ENCODE peak calls at places on chromosomes 1 and 21, in seven cellular contexts. G is fibroblast of lung; D is CD8-positive, alpha-beta T cell; N is HepG2; V is uterus; U is CD4-positive, alpha-beta T cell; Y is SJSA1. O is an unnamed sample.

GRCh38 chr1:108121361-108122143 is 78.6 kb downstream of the SLC25A24 start:
- DNase-seq in G (no peak), D (no peak), N (peak; percentile 6), V (no peak), U (no peak), Y (no peak), O (peak; percentile 67)

GRCh38 chr1:230849451-230850194 is 18.7 kb downstream of the C1orf198 start:
- DNase-seq in G (peak; percentile 93), D (no peak), N (no peak), V (peak; percentile 69), U (no peak), Y (peak; percentile 96), O (no peak)

GRCh38 chr21:37704751-37705150 is 211.5 kb downstream of the KCNJ6 start:
- DNase-seq in G (no peak), D (no peak), N (no peak), V (no peak), U (no peak), Y (no peak), O (no peak)

GRCh38 chr1:213670692-213671023 is 317.1 kb upstream of the PROX1 start:
- DNase-seq in G (no peak), D (no peak), N (no peak), V (no peak), U (no peak), Y (no peak), O (no peak)

GRCh38 chr1:221171768-221172167 is 292.5 kb downstream of the HLX start:
- DNase-seq in G (no peak), D (no peak), N (no peak), V (no peak), U (no peak), Y (no peak), O (no peak)

GRCh38 chr1:17094664-17095063 is 24.6 kb downstream of the PADI2 start:
- DNase-seq in G (no peak), D (no peak), N (no peak), V (no peak), U (no peak), Y (no peak), O (no peak)

GRCh38 chr1:233105225-233105624 is 154.8 kb downstream of the NTPCR start:
- DNase-seq in G (peak; percentile 84), D (no peak), N (no peak), V (no peak), U (no peak), Y (no peak), O (no peak)

GRCh38 chr1:109890115-109890953 is 20.3 kb upstream of the CSF1 start:
- DNase-seq in G (no peak), D (no peak), N (no peak), V (no peak), U (no peak), Y (no peak), O (no peak)

GRCh38 chr1:202016022-202016624 is 5.7 kb downstream of the ELF3 start:
- DNase-seq in G (peak; percentile 71), D (no peak), N (no peak), V (no peak), U (no peak), Y (no peak), O (no peak)

GRCh38 chr1:179142889-179143299 is 61.0 kb downstream of the TOR3A start:
- DNase-seq in G (peak; percentile 98), D (no peak), N (peak; percentile 33), V (no peak), U (no peak), Y (peak; percentile 97), O (no peak)

GRCh38 chr1:36711480-36711879 is 228.8 kb upstream of the CSF3R start:
- DNase-seq in G (no peak), D (no peak), N (no peak), V (no peak), U (no peak), Y (no peak), O (no peak)

GRCh38 chr1:25804244-25804963 is 4.4 kb downstream of the SELENON start:
- DNase-seq in G (no peak), D (no peak), N (no peak), V (no peak), U (no peak), Y (no peak), O (no peak)

GRCh38 chr1:172699111-172699510 is 40.2 kb downstream of the FASLG start:
- DNase-seq in G (no peak), D (peak; percentile 82), N (no peak), V (no peak), U (peak; percentile 58), Y (no peak), O (no peak)

GRCh38 chr1:84505167-84506001 is 802 bp upstream of the SPATA1 start:
- DNase-seq in G (peak; percentile 66), D (no peak), N (peak; percentile 81), V (peak; percentile 66), U (no peak), Y (peak; percentile 90), O (no peak)

GRCh38 chr1:244730153-244730933 is 77.4 kb downstream of the DESI2 start:
- DNase-seq in G (peak; percentile 63), D (no peak), N (no peak), V (peak; percentile 43), U (peak; percentile 14), Y (peak; percentile 51), O (no peak)

GRCh38 chr1:45864765-45865164 is 61.4 kb downstream of the MAST2 start:
- DNase-seq in G (peak; percentile 48), D (no peak), N (no peak), V (no peak), U (no peak), Y (no peak), O (no peak)

GRCh38 chr1:40723196-40723955 is 31.9 kb downstream of the NFYC start:
- DNase-seq in G (no peak), D (no peak), N (no peak), V (no peak), U (no peak), Y (no peak), O (no peak)

GRCh38 chr1:37811027-37811655 is 3.1 kb upstream of the YRDC start:
- DNase-seq in G (peak; percentile 85), D (peak; percentile 58), N (peak; percentile 78), V (peak; percentile 50), U (peak; percentile 36), Y (peak; percentile 46), O (peak; percentile 71)

GRCh38 chr1:56447732-56448276 is 131.6 kb downstream of the PLPP3 start:
- DNase-seq in G (no peak), D (no peak), N (no peak), V (no peak), U (no peak), Y (no peak), O (no peak)

GRCh38 chr1:87325982-87326738 is 2.5 kb upstream of the LMO4 start:
- DNase-seq in G (peak; percentile 65), D (peak; percentile 27), N (peak; percentile 44), V (no peak), U (no peak), Y (peak; percentile 36), O (peak; percentile 28)

GRCh38 chr21:46078322-46078981 is 19.5 kb upstream of the COL6A2 start:
- DNase-seq in G (no peak), D (no peak), N (no peak), V (peak; percentile 51), U (no peak), Y (no peak), O (no peak)

GRCh38 chr1:3983181-3983580 is 83.1 kb upstream of the C1orf174 start:
- DNase-seq in G (no peak), D (no peak), N (no peak), V (no peak), U (no peak), Y (no peak), O (no peak)
- H3K9me3 ChIP-seq in G (no peaks in the 10 kb centered on the region), D (no peaks in the 10 kb centered on the region), N (no peaks in the 10 kb centered on the region), V (no peaks in the 10 kb centered on the region), U (no peaks in the 10 kb centered on the region), Y (no peaks in the 10 kb centered on the region), O (no peaks in the 10 kb centered on the region)

GRCh38 chr1:197911857-197912696 is 5.1 kb upstream of the LHX9 start:
- DNase-seq in G (no peak), D (no peak), N (no peak), V (no peak), U (no peak), Y (no peak), O (no peak)

GRCh38 chr1:197911172-197911856 is 5.9 kb upstream of the LHX9 start:
- DNase-seq in G (no peak), D (no peak), N (no peak), V (no peak), U (no peak), Y (no peak), O (peak; percentile 42)

GRCh38 chr1:197914510-197914909 is 2.7 kb upstream of the LHX9 start:
- DNase-seq in G (no peak), D (no peak), N (no peak), V (no peak), U (no peak), Y (no peak), O (no peak)

GRCh38 chr1:197913495-197914276 is 3.5 kb upstream of the LHX9 start:
- DNase-seq in G (no peak), D (no peak), N (no peak), V (no peak), U (no peak), Y (no peak), O (no peak)

GRCh38 chr1:197912739-197913494 is 4.3 kb upstream of the LHX9 start:
- DNase-seq in G (no peak), D (no peak), N (no peak), V (no peak), U (no peak), Y (no peak), O (no peak)
- H3K27me3 ChIP-seq in G (peaks cover 99% of the 10 kb centered on the region), D (peaks cover 83% of the 10 kb centered on the region), N (peaks cover 88% of the 10 kb centered on the region), V (peaks cover 87% of the 10 kb centered on the region), U (peaks cover 99% of the 10 kb centered on the region), Y (peaks cover 20% of the 10 kb centered on the region), O (peaks cover 47% of the 10 kb centered on the region)

DNA sequence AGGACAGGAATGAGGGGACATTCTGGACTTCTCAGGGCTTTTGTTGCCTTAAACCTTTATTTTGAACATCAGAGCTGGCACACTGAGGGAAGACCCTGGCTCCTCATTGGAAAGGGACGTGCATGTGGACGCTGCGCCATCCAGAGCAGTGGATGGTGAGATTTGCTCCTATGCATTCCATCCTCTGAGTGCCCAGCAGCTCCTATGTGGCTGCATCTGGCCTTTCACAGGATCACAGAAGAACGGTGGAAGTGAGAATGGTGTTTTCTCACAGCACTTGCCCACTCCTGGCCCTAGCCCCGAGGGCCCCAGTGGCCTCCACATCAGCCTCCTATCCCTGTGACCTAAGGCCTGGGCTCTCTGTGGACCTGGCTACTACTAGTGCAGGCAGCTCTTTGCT is 20.6 kb upstream of the CCDC190 start:
- DNase-seq in G (no peak), D (no peak), N (no peak), V (no peak), U (no peak), Y (no peak), O (peak; percentile 35)
- H3K9me3 ChIP-seq in G (no peaks in the 10 kb centered on the region), D (no peaks in the 10 kb centered on the region), N (no peaks in the 10 kb centered on the region), V (no peaks in the 10 kb centered on the region), U (no peaks in the 10 kb centered on the region), Y (no peaks in the 10 kb centered on the region), O (no peaks in the 10 kb centered on the region)

GRCh38 chr1:111789666-111790316 is 34.1 kb downstream of the DDX20 start:
- DNase-seq in G (peak; percentile 20), D (no peak), N (no peak), V (no peak), U (no peak), Y (no peak), O (no peak)

GRCh38 chr1:111784273-111784901 is 28.7 kb downstream of the DDX20 start:
- DNase-seq in G (no peak), D (no peak), N (no peak), V (no peak), U (no peak), Y (no peak), O (no peak)

GRCh38 chr1:111786669-111787207 is 31.0 kb downstream of the DDX20 start:
- DNase-seq in G (no peak), D (no peak), N (no peak), V (no peak), U (no peak), Y (no peak), O (no peak)

GRCh38 chr1:111792249-111792648 is 36.5 kb downstream of the DDX20 start:
- DNase-seq in G (no peak), D (no peak), N (peak; percentile 10), V (no peak), U (no peak), Y (no peak), O (no peak)

GRCh38 chr1:111789077-111789476 is 33.4 kb downstream of the DDX20 start:
- DNase-seq in G (no peak), D (no peak), N (no peak), V (no peak), U (no peak), Y (no peak), O (no peak)
- H3K27me3 ChIP-seq in G (peaks cover 9% of the 10 kb centered on the region), D (no peaks in the 10 kb centered on the region), N (peaks cover 44% of the 10 kb centered on the region), V (no peaks in the 10 kb centered on the region), U (no peaks in the 10 kb centered on the region), Y (peaks cover 25% of the 10 kb centered on the region), O (peaks cover 30% of the 10 kb centered on the region)